ENCODE peak calls at places on chromosome 15, in six cellular contexts. One of them, this sample, is unnamed.
A peak's percentile ranks its signal among the peaks of the same experiment; 100 is the strongest.

GRCh38 chr15:34773916-34774315 is 19.1 kb upstream of the GJD2 start:
- DNase-seq in CD4-positive, alpha-beta T cell: no peak
- DNase-seq in foreskin fibroblast: no peak
- DNase-seq in fibroblast of lung: no peak
- DNase-seq in fibroblast of the aortic adventitia: no peak
- DNase-seq in epithelial cell of proximal tubule: no peak
- DNase-seq in this sample: no peak

GRCh38 chr15:29128671-29129070 is 141.0 kb downstream of the NSMCE3 start:
- DNase-seq in CD4-positive, alpha-beta T cell: no peak
- DNase-seq in foreskin fibroblast: no peak
- DNase-seq in fibroblast of lung: no peak
- DNase-seq in fibroblast of the aortic adventitia: no peak
- DNase-seq in epithelial cell of proximal tubule: no peak
- DNase-seq in this sample: no peak

GRCh38 chr15:49313650-49314049 is 109.4 kb upstream of the FGF7 start:
- DNase-seq in CD4-positive, alpha-beta T cell: no peak
- DNase-seq in foreskin fibroblast: peak; percentile 76
- DNase-seq in fibroblast of lung: peak; percentile 90
- DNase-seq in fibroblast of the aortic adventitia: peak; percentile 87
- DNase-seq in epithelial cell of proximal tubule: peak; percentile 51
- DNase-seq in this sample: no peak

GRCh38 chr15:28128036-28128435 is 28.9 kb upstream of the OCA2 start:
- DNase-seq in CD4-positive, alpha-beta T cell: no peak
- DNase-seq in foreskin fibroblast: no peak
- DNase-seq in fibroblast of lung: no peak
- DNase-seq in fibroblast of the aortic adventitia: no peak
- DNase-seq in epithelial cell of proximal tubule: no peak
- DNase-seq in this sample: no peak

GRCh38 chr15:98899266-98900021 is 108.1 kb downstream of the PGPEP1L start:
- DNase-seq in CD4-positive, alpha-beta T cell: no peak
- DNase-seq in foreskin fibroblast: no peak
- DNase-seq in fibroblast of lung: no peak
- DNase-seq in fibroblast of the aortic adventitia: no peak
- DNase-seq in epithelial cell of proximal tubule: no peak
- DNase-seq in this sample: no peak

GRCh38 chr15:31457161-31457560 is 130.5 kb downstream of the KLF13 start:
- DNase-seq in CD4-positive, alpha-beta T cell: no peak
- DNase-seq in foreskin fibroblast: peak; percentile 68
- DNase-seq in fibroblast of lung: no peak
- DNase-seq in fibroblast of the aortic adventitia: peak; percentile 38
- DNase-seq in epithelial cell of proximal tubule: no peak
- DNase-seq in this sample: no peak

GRCh38 chr15:60000113-60000823 is 3.8 kb upstream of the FOXB1 start:
- DNase-seq in CD4-positive, alpha-beta T cell: no peak
- DNase-seq in foreskin fibroblast: no peak
- DNase-seq in fibroblast of lung: no peak
- DNase-seq in fibroblast of the aortic adventitia: no peak
- DNase-seq in epithelial cell of proximal tubule: no peak
- DNase-seq in this sample: no peak

GRCh38 chr15:66251790-66252355 is 1.7 kb downstream of the MEGF11 start:
- DNase-seq in CD4-positive, alpha-beta T cell: no peak
- DNase-seq in foreskin fibroblast: no peak
- DNase-seq in fibroblast of lung: no peak
- DNase-seq in fibroblast of the aortic adventitia: no peak
- DNase-seq in epithelial cell of proximal tubule: no peak
- DNase-seq in this sample: no peak

GRCh38 chr15:62021991-62022600 is 38.2 kb downstream of the VPS13C start:
- DNase-seq in CD4-positive, alpha-beta T cell: no peak
- DNase-seq in foreskin fibroblast: no peak
- DNase-seq in fibroblast of lung: no peak
- DNase-seq in fibroblast of the aortic adventitia: no peak
- DNase-seq in epithelial cell of proximal tubule: no peak
- DNase-seq in this sample: no peak

GRCh38 chr15:40300367-40300766 is 7.4 kb downstream of the PLCB2 start:
- DNase-seq in CD4-positive, alpha-beta T cell: no peak
- DNase-seq in foreskin fibroblast: no peak
- DNase-seq in fibroblast of lung: no peak
- DNase-seq in fibroblast of the aortic adventitia: no peak
- DNase-seq in epithelial cell of proximal tubule: no peak
- DNase-seq in this sample: no peak

GRCh38 chr15:83170474-83171165 is 37.0 kb downstream of the HDGFL3 start:
- DNase-seq in CD4-positive, alpha-beta T cell: no peak
- DNase-seq in foreskin fibroblast: peak; percentile 6
- DNase-seq in fibroblast of lung: peak; percentile 54
- DNase-seq in fibroblast of the aortic adventitia: no peak
- DNase-seq in epithelial cell of proximal tubule: no peak
- DNase-seq in this sample: no peak

GRCh38 chr15:98720036-98720435 is 71.7 kb downstream of the IGF1R start:
- DNase-seq in CD4-positive, alpha-beta T cell: no peak
- DNase-seq in foreskin fibroblast: no peak
- DNase-seq in fibroblast of lung: no peak
- DNase-seq in fibroblast of the aortic adventitia: no peak
- DNase-seq in epithelial cell of proximal tubule: no peak
- DNase-seq in this sample: no peak

GRCh38 chr15:71136159-71137137 is 21.2 kb downstream of the THSD4 start:
- DNase-seq in CD4-positive, alpha-beta T cell: no peak
- DNase-seq in foreskin fibroblast: peak; percentile 88
- DNase-seq in fibroblast of lung: peak; percentile 75
- DNase-seq in fibroblast of the aortic adventitia: peak; percentile 87
- DNase-seq in epithelial cell of proximal tubule: no peak
- DNase-seq in this sample: no peak

GRCh38 chr15:58331903-58332675 is 99.7 kb upstream of the LIPC start:
- DNase-seq in CD4-positive, alpha-beta T cell: peak; percentile 61
- DNase-seq in foreskin fibroblast: peak; percentile 100
- DNase-seq in fibroblast of lung: peak; percentile 100
- DNase-seq in fibroblast of the aortic adventitia: peak; percentile 100
- DNase-seq in epithelial cell of proximal tubule: peak; percentile 97
- DNase-seq in this sample: peak; percentile 86

GRCh38 chr15:73985101-73985873 is 6.8 kb downstream of the STOML1 start:
- DNase-seq in CD4-positive, alpha-beta T cell: no peak
- DNase-seq in foreskin fibroblast: no peak
- DNase-seq in fibroblast of lung: peak; percentile 56
- DNase-seq in fibroblast of the aortic adventitia: peak; percentile 55
- DNase-seq in epithelial cell of proximal tubule: no peak
- DNase-seq in this sample: no peak

GRCh38 chr15:85750319-85750806 is 44.4 kb downstream of the KLHL25 start:
- DNase-seq in CD4-positive, alpha-beta T cell: no peak
- DNase-seq in foreskin fibroblast: no peak
- DNase-seq in fibroblast of lung: peak; percentile 43
- DNase-seq in fibroblast of the aortic adventitia: peak; percentile 61
- DNase-seq in epithelial cell of proximal tubule: no peak
- DNase-seq in this sample: peak; percentile 21

GRCh38 chr15:51265037-51265555 is 73.3 kb downstream of the CYP19A1 start:
- DNase-seq in CD4-positive, alpha-beta T cell: no peak
- DNase-seq in foreskin fibroblast: no peak
- DNase-seq in fibroblast of lung: no peak
- DNase-seq in fibroblast of the aortic adventitia: no peak
- DNase-seq in epithelial cell of proximal tubule: no peak
- DNase-seq in this sample: no peak

GRCh38 chr15:35439291-35439690 is 106.7 kb downstream of the DPH6 start:
- DNase-seq in CD4-positive, alpha-beta T cell: no peak
- DNase-seq in foreskin fibroblast: peak; percentile 53
- DNase-seq in fibroblast of lung: peak; percentile 96
- DNase-seq in fibroblast of the aortic adventitia: peak; percentile 97
- DNase-seq in epithelial cell of proximal tubule: no peak
- DNase-seq in this sample: no peak

GRCh38 chr15:70451861-70452653 is 311.3 kb downstream of the UACA start:
- DNase-seq in CD4-positive, alpha-beta T cell: peak; percentile 28
- DNase-seq in foreskin fibroblast: no peak
- DNase-seq in fibroblast of lung: no peak
- DNase-seq in fibroblast of the aortic adventitia: no peak
- DNase-seq in epithelial cell of proximal tubule: no peak
- DNase-seq in this sample: no peak

GRCh38 chr15:51223771-51224229 is 114.6 kb downstream of the CYP19A1 start:
- DNase-seq in CD4-positive, alpha-beta T cell: no peak
- DNase-seq in foreskin fibroblast: peak; percentile 94
- DNase-seq in fibroblast of lung: peak; percentile 86
- DNase-seq in fibroblast of the aortic adventitia: peak; percentile 90
- DNase-seq in epithelial cell of proximal tubule: no peak
- DNase-seq in this sample: no peak

GRCh38 chr15:38941399-38941953 is 376.9 kb upstream of the RASGRP1 start:
- DNase-seq in CD4-positive, alpha-beta T cell: no peak
- DNase-seq in foreskin fibroblast: peak; percentile 50
- DNase-seq in fibroblast of lung: no peak
- DNase-seq in fibroblast of the aortic adventitia: no peak
- DNase-seq in epithelial cell of proximal tubule: peak; percentile 53
- DNase-seq in this sample: no peak

GRCh38 chr15:37758412-37758811 is 176.0 kb upstream of the TMCO5A start:
- DNase-seq in CD4-positive, alpha-beta T cell: no peak
- DNase-seq in foreskin fibroblast: no peak
- DNase-seq in fibroblast of lung: no peak
- DNase-seq in fibroblast of the aortic adventitia: no peak
- DNase-seq in epithelial cell of proximal tubule: no peak
- DNase-seq in this sample: no peak

GRCh38 chr15:64893481-64894394 is 18.0 kb upstream of the ANKDD1A start:
- DNase-seq in CD4-positive, alpha-beta T cell: peak; percentile 96
- DNase-seq in foreskin fibroblast: peak; percentile 96
- DNase-seq in fibroblast of lung: peak; percentile 94
- DNase-seq in fibroblast of the aortic adventitia: peak; percentile 89
- DNase-seq in epithelial cell of proximal tubule: peak; percentile 26
- DNase-seq in this sample: peak; percentile 63

GRCh38 chr15:55337160-55337559 is 18.1 kb downstream of the PIGB start:
- DNase-seq in CD4-positive, alpha-beta T cell: no peak
- DNase-seq in foreskin fibroblast: no peak
- DNase-seq in fibroblast of lung: no peak
- DNase-seq in fibroblast of the aortic adventitia: no peak
- DNase-seq in epithelial cell of proximal tubule: no peak
- DNase-seq in this sample: no peak

GRCh38 chr15:55334997-55335396 is 16.0 kb downstream of the PIGB start:
- DNase-seq in CD4-positive, alpha-beta T cell: no peak
- DNase-seq in foreskin fibroblast: peak; percentile 13
- DNase-seq in fibroblast of lung: peak; percentile 56
- DNase-seq in fibroblast of the aortic adventitia: peak; percentile 27
- DNase-seq in epithelial cell of proximal tubule: no peak
- DNase-seq in this sample: no peak

DNA sequence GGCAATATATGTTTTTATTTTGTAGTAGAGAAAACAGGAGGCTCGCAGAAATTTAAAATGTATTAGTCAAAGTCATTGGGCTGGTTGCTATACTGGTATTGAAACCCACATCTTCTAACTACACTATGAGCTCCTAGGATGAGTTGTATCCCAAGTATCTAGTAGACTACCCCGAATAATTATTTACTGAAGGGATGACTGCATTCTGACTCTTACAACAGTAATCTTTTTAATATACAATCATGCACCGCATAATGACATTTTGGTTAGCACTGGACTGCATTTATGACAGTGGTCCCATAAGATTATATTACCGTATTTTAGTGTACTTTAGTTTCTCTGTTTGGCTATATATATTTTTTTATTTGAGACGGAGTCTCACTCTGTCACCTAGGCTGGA is 15.3 kb downstream of the PIGB start:
- DNase-seq in CD4-positive, alpha-beta T cell: no peak
- DNase-seq in foreskin fibroblast: peak; percentile 1
- DNase-seq in fibroblast of lung: peak; percentile 2
- DNase-seq in fibroblast of the aortic adventitia: no peak
- DNase-seq in epithelial cell of proximal tubule: no peak
- DNase-seq in this sample: no peak
- TF ChIP-seq CTCF in CD4-positive, alpha-beta T cell: no peak
- TF ChIP-seq CTCF in foreskin fibroblast: no peak
- TF ChIP-seq CTCF in fibroblast of lung: no peak
- TF ChIP-seq CTCF in fibroblast of the aortic adventitia: no peak
- TF ChIP-seq CTCF in epithelial cell of proximal tubule: no peak
- TF ChIP-seq CTCF in this sample: no peak

DNA sequence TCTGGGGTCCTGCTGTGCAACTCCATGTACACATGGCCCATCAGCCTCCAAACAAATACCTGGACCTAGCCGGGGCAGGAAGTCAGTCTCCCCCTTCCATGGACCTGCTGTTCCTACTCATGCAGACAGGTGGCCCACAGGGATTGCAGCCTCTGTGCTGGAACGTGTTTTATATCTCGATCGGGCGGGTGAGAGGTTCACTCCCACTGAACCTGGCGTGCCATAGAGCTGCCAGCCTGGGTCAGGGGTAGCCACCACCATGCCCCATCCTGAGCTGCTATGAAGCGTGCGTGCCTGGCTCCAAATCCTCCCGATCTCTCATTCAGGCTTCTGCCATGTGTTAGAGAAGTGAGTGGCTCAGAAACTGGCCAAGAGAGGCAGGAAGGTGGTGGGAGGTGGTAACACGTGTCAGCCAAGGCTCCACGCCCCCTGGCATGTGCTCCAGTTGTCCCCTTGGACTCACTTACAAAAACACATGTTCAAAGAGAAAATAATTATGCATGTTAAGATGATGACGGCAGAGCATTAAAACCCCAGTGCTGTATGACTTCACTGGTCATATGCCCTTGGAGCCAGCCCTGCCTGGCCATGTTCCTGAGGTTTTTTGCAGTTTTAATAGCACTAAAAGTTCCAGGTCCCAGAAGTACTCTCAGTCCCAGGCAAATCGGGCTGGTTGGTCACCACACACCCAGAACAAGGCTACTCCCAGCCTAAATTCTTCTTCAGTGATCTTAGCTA is 30.6 kb downstream of the CTSH start:
- DNase-seq in CD4-positive, alpha-beta T cell: no peak
- DNase-seq in foreskin fibroblast: no peak
- DNase-seq in fibroblast of lung: peak; percentile 39
- DNase-seq in fibroblast of the aortic adventitia: peak; percentile 71
- DNase-seq in epithelial cell of proximal tubule: no peak
- DNase-seq in this sample: no peak
- TF ChIP-seq CTCF in CD4-positive, alpha-beta T cell: no peak
- TF ChIP-seq CTCF in foreskin fibroblast: peak; percentile 52
- TF ChIP-seq CTCF in fibroblast of lung: peak; percentile 42
- TF ChIP-seq CTCF in fibroblast of the aortic adventitia: peak; percentile 69
- TF ChIP-seq CTCF in epithelial cell of proximal tubule: peak; percentile 75
- TF ChIP-seq CTCF in this sample: no peak

GRCh38 chr15:69412274-69412673 is 1.9 kb upstream of the KIF23 start:
- DNase-seq in CD4-positive, alpha-beta T cell: no peak
- DNase-seq in foreskin fibroblast: no peak
- DNase-seq in fibroblast of lung: no peak
- DNase-seq in fibroblast of the aortic adventitia: no peak
- DNase-seq in epithelial cell of proximal tubule: no peak
- DNase-seq in this sample: no peak
- TF ChIP-seq CTCF in CD4-positive, alpha-beta T cell: no peak
- TF ChIP-seq CTCF in foreskin fibroblast: no peak
- TF ChIP-seq CTCF in fibroblast of lung: no peak
- TF ChIP-seq CTCF in fibroblast of the aortic adventitia: no peak
- TF ChIP-seq CTCF in epithelial cell of proximal tubule: no peak
- TF ChIP-seq CTCF in this sample: no peak

DNA sequence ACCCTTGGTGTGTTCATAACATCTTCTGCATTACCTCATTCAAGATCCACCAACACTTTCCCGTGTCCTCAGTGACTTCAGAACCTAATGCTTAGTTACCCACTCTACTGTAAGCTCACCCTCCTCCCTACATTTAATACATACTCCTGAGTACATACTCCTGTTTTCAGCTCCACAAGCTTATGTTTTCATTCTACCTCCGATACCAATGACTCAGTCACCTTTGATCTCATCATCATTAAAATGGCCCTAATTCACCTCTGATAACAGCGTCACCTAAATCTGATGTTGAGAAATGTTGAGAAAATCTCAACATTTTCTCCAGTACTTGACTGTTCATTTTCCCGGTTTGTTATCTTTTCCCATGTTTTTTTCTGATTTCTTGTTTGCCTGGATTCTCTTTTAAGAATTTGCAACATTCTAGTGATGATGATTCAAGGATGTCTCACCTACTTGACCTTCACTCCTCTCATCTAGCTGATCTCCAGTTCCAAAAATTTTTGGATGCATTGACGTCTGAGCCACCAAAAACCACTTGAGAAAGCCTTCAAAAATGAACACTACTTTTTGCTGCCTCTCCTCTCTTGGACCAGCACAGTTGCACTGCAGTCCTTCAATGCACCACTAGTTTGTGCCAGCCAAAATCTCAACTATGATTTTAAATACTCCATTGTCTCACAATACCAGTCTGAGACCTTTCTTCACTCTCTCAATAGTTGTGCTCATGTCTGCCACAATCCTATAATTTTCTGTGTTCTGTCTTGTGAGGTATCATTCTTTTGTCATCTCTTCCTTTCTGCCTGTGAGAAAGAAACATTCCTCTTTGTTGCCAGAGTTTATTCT is 220.7 kb upstream of the SEMA6D start:
- DNase-seq in CD4-positive, alpha-beta T cell: no peak
- DNase-seq in foreskin fibroblast: no peak
- DNase-seq in fibroblast of lung: no peak
- DNase-seq in fibroblast of the aortic adventitia: no peak
- DNase-seq in epithelial cell of proximal tubule: no peak
- DNase-seq in this sample: no peak
- TF ChIP-seq CTCF in CD4-positive, alpha-beta T cell: no peak
- TF ChIP-seq CTCF in foreskin fibroblast: no peak
- TF ChIP-seq CTCF in fibroblast of lung: peak; percentile 23
- TF ChIP-seq CTCF in fibroblast of the aortic adventitia: peak; percentile 29
- TF ChIP-seq CTCF in epithelial cell of proximal tubule: peak; percentile 6
- TF ChIP-seq CTCF in this sample: no peak